ENCODE peak calls at places on chromosomes 16 and 17, in eight cellular contexts. One of them, this sample, is unnamed.
A peak's percentile ranks its signal among the peaks of the same experiment; 100 is the strongest.

GRCh38 chr17:78116411-78116810 is 12.1 kb downstream of the TMC6 start:
- DNase-seq in CD8-positive, alpha-beta T cell: no peak
- DNase-seq in lung: no peak
- DNase-seq in dorsolateral prefrontal cortex: no peak
- DNase-seq in endodermal cell: no peak
- DNase-seq in heart right ventricle: no peak
- DNase-seq in BJ: no peak
- DNase-seq in fibroblast of lung: no peak
- DNase-seq in this sample: no peak

GRCh38 chr17:28041844-28042656 is 427 bp upstream of the NLK start:
- DNase-seq in CD8-positive, alpha-beta T cell: no peak
- DNase-seq in lung: no peak
- DNase-seq in dorsolateral prefrontal cortex: no peak
- DNase-seq in endodermal cell: peak; percentile 41
- DNase-seq in heart right ventricle: no peak
- DNase-seq in BJ: no peak
- DNase-seq in fibroblast of lung: peak; percentile 51
- DNase-seq in this sample: no peak

GRCh38 chr17:16491703-16492612 is at the start of gene LRRC75A:
- DNase-seq in CD8-positive, alpha-beta T cell: peak; percentile 62
- DNase-seq in lung: no peak
- DNase-seq in dorsolateral prefrontal cortex: no peak
- DNase-seq in endodermal cell: peak; percentile 90
- DNase-seq in heart right ventricle: peak; percentile 55
- DNase-seq in BJ: no peak
- DNase-seq in fibroblast of lung: peak; percentile 30
- DNase-seq in this sample: no peak

GRCh38 chr17:60328679-60329078 is 63.3 kb downstream of the USP32 start:
- DNase-seq in CD8-positive, alpha-beta T cell: no peak
- DNase-seq in lung: no peak
- DNase-seq in dorsolateral prefrontal cortex: no peak
- DNase-seq in endodermal cell: peak; percentile 66
- DNase-seq in heart right ventricle: no peak
- DNase-seq in BJ: no peak
- DNase-seq in fibroblast of lung: no peak
- DNase-seq in this sample: no peak

GRCh38 chr17:55053855-55054254 is 85.3 kb downstream of the STXBP4 start:
- DNase-seq in CD8-positive, alpha-beta T cell: no peak
- DNase-seq in lung: no peak
- DNase-seq in dorsolateral prefrontal cortex: no peak
- DNase-seq in endodermal cell: no peak
- DNase-seq in heart right ventricle: no peak
- DNase-seq in BJ: no peak
- DNase-seq in fibroblast of lung: no peak
- DNase-seq in this sample: no peak

GRCh38 chr17:75773121-75773807 is 8.3 kb upstream of the GALK1 start:
- DNase-seq in CD8-positive, alpha-beta T cell: no peak
- DNase-seq in lung: no peak
- DNase-seq in dorsolateral prefrontal cortex: no peak
- DNase-seq in endodermal cell: no peak
- DNase-seq in heart right ventricle: no peak
- DNase-seq in BJ: no peak
- DNase-seq in fibroblast of lung: no peak
- DNase-seq in this sample: no peak

GRCh38 chr17:11742891-11743290 is 144.6 kb downstream of the DNAH9 start:
- DNase-seq in CD8-positive, alpha-beta T cell: no peak
- DNase-seq in lung: no peak
- DNase-seq in dorsolateral prefrontal cortex: no peak
- DNase-seq in endodermal cell: peak; percentile 75
- DNase-seq in heart right ventricle: no peak
- DNase-seq in BJ: no peak
- DNase-seq in fibroblast of lung: no peak
- DNase-seq in this sample: no peak

GRCh38 chr16:1770328-1771071 is 843 bp downstream of the NME3 start:
- DNase-seq in CD8-positive, alpha-beta T cell: peak; percentile 60
- DNase-seq in lung: peak; percentile 59
- DNase-seq in dorsolateral prefrontal cortex: peak; percentile 86
- DNase-seq in endodermal cell: peak; percentile 85
- DNase-seq in heart right ventricle: peak; percentile 75
- DNase-seq in BJ: no peak
- DNase-seq in fibroblast of lung: peak; percentile 69
- DNase-seq in this sample: no peak

GRCh38 chr17:40827746-40828453 is 5.5 kb upstream of the KRT10 start:
- DNase-seq in CD8-positive, alpha-beta T cell: no peak
- DNase-seq in lung: no peak
- DNase-seq in dorsolateral prefrontal cortex: no peak
- DNase-seq in endodermal cell: no peak
- DNase-seq in heart right ventricle: no peak
- DNase-seq in BJ: no peak
- DNase-seq in fibroblast of lung: peak; percentile 50
- DNase-seq in this sample: no peak

GRCh38 chr17:76695059-76695892 is 15.5 kb downstream of the MXRA7 start:
- DNase-seq in CD8-positive, alpha-beta T cell: no peak
- DNase-seq in lung: no peak
- DNase-seq in dorsolateral prefrontal cortex: no peak
- DNase-seq in endodermal cell: peak; percentile 45
- DNase-seq in heart right ventricle: no peak
- DNase-seq in BJ: no peak
- DNase-seq in fibroblast of lung: no peak
- DNase-seq in this sample: no peak

GRCh38 chr16:82033006-82033405 is 2.0 kb upstream of the HSD17B2 start:
- DNase-seq in CD8-positive, alpha-beta T cell: no peak
- DNase-seq in lung: peak; percentile 36
- DNase-seq in dorsolateral prefrontal cortex: no peak
- DNase-seq in endodermal cell: no peak
- DNase-seq in heart right ventricle: no peak
- DNase-seq in BJ: no peak
- DNase-seq in fibroblast of lung: no peak
- DNase-seq in this sample: no peak

GRCh38 chr16:4052801-4053662 is 63.2 kb downstream of the ADCY9 start:
- DNase-seq in CD8-positive, alpha-beta T cell: no peak
- DNase-seq in lung: peak; percentile 80
- DNase-seq in dorsolateral prefrontal cortex: peak; percentile 73
- DNase-seq in endodermal cell: peak; percentile 30
- DNase-seq in heart right ventricle: peak; percentile 70
- DNase-seq in BJ: peak; percentile 64
- DNase-seq in fibroblast of lung: peak; percentile 56
- DNase-seq in this sample: no peak

GRCh38 chr17:27576429-27577123 is 54.4 kb upstream of the LGALS9 start:
- DNase-seq in CD8-positive, alpha-beta T cell: no peak
- DNase-seq in lung: no peak
- DNase-seq in dorsolateral prefrontal cortex: no peak
- DNase-seq in endodermal cell: peak; percentile 47
- DNase-seq in heart right ventricle: no peak
- DNase-seq in BJ: no peak
- DNase-seq in fibroblast of lung: no peak
- DNase-seq in this sample: no peak

GRCh38 chr16:22184615-22184968 is 21.5 kb upstream of the EEF2K start:
- DNase-seq in CD8-positive, alpha-beta T cell: no peak
- DNase-seq in lung: no peak
- DNase-seq in dorsolateral prefrontal cortex: no peak
- DNase-seq in endodermal cell: no peak
- DNase-seq in heart right ventricle: no peak
- DNase-seq in BJ: no peak
- DNase-seq in fibroblast of lung: no peak
- DNase-seq in this sample: no peak

GRCh38 chr17:50768348-50768761 is 1.0 kb upstream of the ANKRD40CL start:
- DNase-seq in CD8-positive, alpha-beta T cell: no peak
- DNase-seq in lung: peak; percentile 58
- DNase-seq in dorsolateral prefrontal cortex: no peak
- DNase-seq in endodermal cell: peak; percentile 59
- DNase-seq in heart right ventricle: no peak
- DNase-seq in BJ: no peak
- DNase-seq in fibroblast of lung: no peak
- DNase-seq in this sample: no peak

GRCh38 chr17:39782980-39783379 is 45.2 kb downstream of the GRB7 start:
- DNase-seq in CD8-positive, alpha-beta T cell: no peak
- DNase-seq in lung: no peak
- DNase-seq in dorsolateral prefrontal cortex: no peak
- DNase-seq in endodermal cell: no peak
- DNase-seq in heart right ventricle: no peak
- DNase-seq in BJ: no peak
- DNase-seq in fibroblast of lung: no peak
- DNase-seq in this sample: no peak

GRCh38 chr17:35028531-35029262 is 34.8 kb downstream of the RFFL start:
- DNase-seq in CD8-positive, alpha-beta T cell: no peak
- DNase-seq in lung: no peak
- DNase-seq in dorsolateral prefrontal cortex: no peak
- DNase-seq in endodermal cell: no peak
- DNase-seq in heart right ventricle: no peak
- DNase-seq in BJ: no peak
- DNase-seq in fibroblast of lung: peak; percentile 25
- DNase-seq in this sample: no peak

GRCh38 chr17:77454560-77455095 is 313.9 kb downstream of the SEC14L1 start:
- DNase-seq in CD8-positive, alpha-beta T cell: no peak
- DNase-seq in lung: no peak
- DNase-seq in dorsolateral prefrontal cortex: no peak
- DNase-seq in endodermal cell: peak; percentile 87
- DNase-seq in heart right ventricle: peak; percentile 28
- DNase-seq in BJ: no peak
- DNase-seq in fibroblast of lung: no peak
- DNase-seq in this sample: no peak

GRCh38 chr16:53743149-53743566 is 39.2 kb downstream of the FTO start:
- DNase-seq in CD8-positive, alpha-beta T cell: peak; percentile 16
- DNase-seq in lung: no peak
- DNase-seq in dorsolateral prefrontal cortex: no peak
- DNase-seq in endodermal cell: peak; percentile 68
- DNase-seq in heart right ventricle: no peak
- DNase-seq in BJ: no peak
- DNase-seq in fibroblast of lung: no peak
- DNase-seq in this sample: no peak

GRCh38 chr16:48441863-48442279 is 56.7 kb upstream of the SIAH1 start:
- DNase-seq in CD8-positive, alpha-beta T cell: no peak
- DNase-seq in lung: no peak
- DNase-seq in dorsolateral prefrontal cortex: no peak
- DNase-seq in endodermal cell: no peak
- DNase-seq in heart right ventricle: no peak
- DNase-seq in BJ: no peak
- DNase-seq in fibroblast of lung: no peak
- DNase-seq in this sample: no peak

GRCh38 chr16:48445782-48446533 is 60.7 kb upstream of the SIAH1 start:
- DNase-seq in CD8-positive, alpha-beta T cell: no peak
- DNase-seq in lung: no peak
- DNase-seq in dorsolateral prefrontal cortex: no peak
- DNase-seq in endodermal cell: no peak
- DNase-seq in heart right ventricle: no peak
- DNase-seq in BJ: no peak
- DNase-seq in fibroblast of lung: no peak
- DNase-seq in this sample: no peak

GRCh38 chr16:48444574-48444973 is 59.4 kb upstream of the SIAH1 start:
- DNase-seq in CD8-positive, alpha-beta T cell: no peak
- DNase-seq in lung: no peak
- DNase-seq in dorsolateral prefrontal cortex: no peak
- DNase-seq in endodermal cell: no peak
- DNase-seq in heart right ventricle: no peak
- DNase-seq in BJ: peak; percentile 46
- DNase-seq in fibroblast of lung: peak; percentile 92
- DNase-seq in this sample: peak; percentile 70

GRCh38 chr16:48441106-48441505 is 55.9 kb upstream of the SIAH1 start:
- DNase-seq in CD8-positive, alpha-beta T cell: no peak
- DNase-seq in lung: no peak
- DNase-seq in dorsolateral prefrontal cortex: no peak
- DNase-seq in endodermal cell: no peak
- DNase-seq in heart right ventricle: no peak
- DNase-seq in BJ: no peak
- DNase-seq in fibroblast of lung: no peak
- DNase-seq in this sample: no peak

GRCh38 chr16:48442379-48442778 is 57.2 kb upstream of the SIAH1 start:
- DNase-seq in CD8-positive, alpha-beta T cell: no peak
- DNase-seq in lung: no peak
- DNase-seq in dorsolateral prefrontal cortex: no peak
- DNase-seq in endodermal cell: no peak
- DNase-seq in heart right ventricle: no peak
- DNase-seq in BJ: no peak
- DNase-seq in fibroblast of lung: no peak
- DNase-seq in this sample: no peak
- H3K4me3 ChIP-seq in CD8-positive, alpha-beta T cell: no peak overlapping the region
- H3K4me3 ChIP-seq in lung: no peak overlapping the region
- H3K4me3 ChIP-seq in dorsolateral prefrontal cortex: no peak overlapping the region
- H3K4me3 ChIP-seq in endodermal cell: no peak overlapping the region
- H3K4me3 ChIP-seq in heart right ventricle: no peak overlapping the region
- H3K4me3 ChIP-seq in BJ: no peak overlapping the region
- H3K4me3 ChIP-seq in fibroblast of lung: no peak overlapping the region
- H3K4me3 ChIP-seq in this sample: no peak overlapping the region

GRCh38 chr17:511001-511690 is 158.5 kb upstream of the RPH3AL start:
- DNase-seq in CD8-positive, alpha-beta T cell: no peak
- DNase-seq in lung: no peak
- DNase-seq in dorsolateral prefrontal cortex: no peak
- DNase-seq in endodermal cell: no peak
- DNase-seq in heart right ventricle: no peak
- DNase-seq in BJ: peak; percentile 80
- DNase-seq in fibroblast of lung: peak; percentile 83
- DNase-seq in this sample: no peak
- TF ChIP-seq CTCF in CD8-positive, alpha-beta T cell: no peak
- TF ChIP-seq CTCF in lung: no peak
- TF ChIP-seq CTCF in dorsolateral prefrontal cortex: no peak
- TF ChIP-seq CTCF in endodermal cell: no peak
- TF ChIP-seq CTCF in heart right ventricle: no peak
- TF ChIP-seq CTCF in BJ: peak; percentile 12
- TF ChIP-seq CTCF in fibroblast of lung: no peak
- TF ChIP-seq CTCF in this sample: no peak

DNA sequence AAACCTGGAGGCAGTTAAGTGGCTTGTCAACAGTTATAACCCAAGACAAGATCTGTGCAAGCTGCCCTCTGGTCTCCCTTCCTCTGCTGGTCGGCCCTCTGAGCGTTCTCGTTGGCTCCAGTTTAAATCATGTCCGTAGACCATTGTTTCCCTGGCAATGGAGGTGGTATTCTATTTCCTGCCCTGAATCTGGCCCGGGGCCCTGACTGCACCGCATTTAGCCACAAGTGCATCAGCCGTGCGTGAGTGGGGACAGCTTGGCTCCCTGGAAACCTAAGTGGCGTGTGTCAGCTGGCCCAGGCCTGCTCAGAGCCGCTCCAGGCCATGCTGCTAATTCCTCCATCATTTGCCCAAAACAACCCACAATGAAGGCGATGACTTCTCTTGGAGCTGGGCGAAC is 15.0 kb upstream of the MYLK3 start:
- DNase-seq in CD8-positive, alpha-beta T cell: no peak
- DNase-seq in lung: no peak
- DNase-seq in dorsolateral prefrontal cortex: peak; percentile 58
- DNase-seq in endodermal cell: no peak
- DNase-seq in heart right ventricle: peak; percentile 79
- DNase-seq in BJ: no peak
- DNase-seq in fibroblast of lung: peak; percentile 21
- DNase-seq in this sample: no peak
- H3K4me3 ChIP-seq in CD8-positive, alpha-beta T cell: no peak overlapping the region
- H3K4me3 ChIP-seq in lung: no peak overlapping the region
- H3K4me3 ChIP-seq in dorsolateral prefrontal cortex: no peak overlapping the region
- H3K4me3 ChIP-seq in endodermal cell: no peak overlapping the region
- H3K4me3 ChIP-seq in heart right ventricle: peak overlapping the region; percentile 50
- H3K4me3 ChIP-seq in BJ: no peak overlapping the region
- H3K4me3 ChIP-seq in fibroblast of lung: no peak overlapping the region
- H3K4me3 ChIP-seq in this sample: no peak overlapping the region

DNA sequence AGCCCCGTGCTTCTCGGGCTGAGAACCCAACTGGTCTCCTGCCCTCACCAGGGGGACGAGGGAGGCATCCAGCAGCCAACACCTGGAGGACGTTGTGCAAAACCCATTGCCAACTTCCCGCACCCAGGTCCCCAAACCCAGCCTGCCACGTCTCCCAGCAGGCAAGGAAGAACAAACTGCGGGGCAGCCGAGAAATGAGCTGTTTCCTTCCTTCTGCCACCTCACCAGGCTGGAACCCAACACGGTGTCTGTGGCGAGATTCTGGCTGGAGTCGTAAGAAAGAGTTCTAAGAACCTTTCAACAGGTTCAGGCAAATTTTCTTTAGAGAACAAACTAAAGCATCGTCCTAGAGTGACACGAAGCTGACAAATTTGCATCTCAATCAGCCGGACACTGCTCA is 3.6 kb downstream of the SLC43A2 start:
- DNase-seq in CD8-positive, alpha-beta T cell: no peak
- DNase-seq in lung: no peak
- DNase-seq in dorsolateral prefrontal cortex: no peak
- DNase-seq in endodermal cell: no peak
- DNase-seq in heart right ventricle: no peak
- DNase-seq in BJ: no peak
- DNase-seq in fibroblast of lung: no peak
- DNase-seq in this sample: no peak
- TF ChIP-seq CTCF in CD8-positive, alpha-beta T cell: no peak
- TF ChIP-seq CTCF in lung: no peak
- TF ChIP-seq CTCF in dorsolateral prefrontal cortex: no peak
- TF ChIP-seq CTCF in endodermal cell: no peak
- TF ChIP-seq CTCF in heart right ventricle: no peak
- TF ChIP-seq CTCF in BJ: no peak
- TF ChIP-seq CTCF in fibroblast of lung: no peak
- TF ChIP-seq CTCF in this sample: no peak

This sample was measured in astrocyte of the cerebellum.